ENCODE peak calls at places on chromosomes 6 and 20, in four cellular contexts. One of them, this sample, is unnamed.

GRCh38 chr20:50096237-50096636 is 16.7 kb downstream of the UBE2V1 start:
- DNase-seq in effector memory CD8-positive, alpha-beta T cell: no peak
- DNase-seq in activated CD4-positive, alpha-beta T cell treated with anti-CD3 and anti-CD28 coated beads for 48 hours: no peak
- DNase-seq in EL: no peak
- DNase-seq in this sample: no peak

GRCh38 chr6:158010591-158011477 is 29.2 kb downstream of the SYNJ2 start:
- DNase-seq in activated CD4-positive, alpha-beta T cell treated with anti-CD3 and anti-CD28 coated beads for 48 hours: no peak
- DNase-seq in EL: no peak
- DNase-seq in effector memory CD8-positive, alpha-beta T cell: no peak
- DNase-seq in this sample: peak; percentile 45

GRCh38 chr6:5104667-5105066 is 19.5 kb downstream of the PPP1R3G start:
- DNase-seq in effector memory CD8-positive, alpha-beta T cell: no peak
- DNase-seq in activated CD4-positive, alpha-beta T cell treated with anti-CD3 and anti-CD28 coated beads for 48 hours: no peak
- DNase-seq in EL: no peak
- DNase-seq in this sample: no peak

GRCh38 chr6:142966294-142966693 is 21.3 kb upstream of the HIVEP2 start:
- DNase-seq in EL: no peak
- DNase-seq in effector memory CD8-positive, alpha-beta T cell: no peak
- DNase-seq in activated CD4-positive, alpha-beta T cell treated with anti-CD3 and anti-CD28 coated beads for 48 hours: no peak
- DNase-seq in this sample: no peak

GRCh38 chr6:29847871-29848630 is 20.4 kb downstream of the HLA-G start:
- DNase-seq in effector memory CD8-positive, alpha-beta T cell: peak; percentile 86
- DNase-seq in activated CD4-positive, alpha-beta T cell treated with anti-CD3 and anti-CD28 coated beads for 48 hours: peak; percentile 89
- DNase-seq in EL: peak; percentile 53
- DNase-seq in this sample: peak; percentile 54

GRCh38 chr6:150046943-150047342 is 21.6 kb upstream of the RAET1L start:
- DNase-seq in effector memory CD8-positive, alpha-beta T cell: no peak
- DNase-seq in activated CD4-positive, alpha-beta T cell treated with anti-CD3 and anti-CD28 coated beads for 48 hours: no peak
- DNase-seq in EL: no peak
- DNase-seq in this sample: no peak

GRCh38 chr6:166415306-166415705 is 32.6 kb upstream of the MPC1 start:
- DNase-seq in activated CD4-positive, alpha-beta T cell treated with anti-CD3 and anti-CD28 coated beads for 48 hours: peak; percentile 40
- DNase-seq in EL: no peak
- DNase-seq in effector memory CD8-positive, alpha-beta T cell: peak; percentile 48
- DNase-seq in this sample: no peak

GRCh38 chr6:114785235-114786127 is 442.7 kb upstream of the HS3ST5 start:
- DNase-seq in EL: peak; percentile 53
- DNase-seq in effector memory CD8-positive, alpha-beta T cell: no peak
- DNase-seq in activated CD4-positive, alpha-beta T cell treated with anti-CD3 and anti-CD28 coated beads for 48 hours: no peak
- DNase-seq in this sample: no peak

GRCh38 chr20:48722737-48723191 is 105.0 kb downstream of the PREX1 start:
- DNase-seq in activated CD4-positive, alpha-beta T cell treated with anti-CD3 and anti-CD28 coated beads for 48 hours: no peak
- DNase-seq in EL: no peak
- DNase-seq in effector memory CD8-positive, alpha-beta T cell: no peak
- DNase-seq in this sample: peak; percentile 34

GRCh38 chr6:18742406-18742805 is 355.3 kb downstream of the RNF144B start:
- DNase-seq in effector memory CD8-positive, alpha-beta T cell: no peak
- DNase-seq in activated CD4-positive, alpha-beta T cell treated with anti-CD3 and anti-CD28 coated beads for 48 hours: no peak
- DNase-seq in EL: no peak
- DNase-seq in this sample: no peak

GRCh38 chr20:37584238-37584807 is 56.6 kb upstream of the BLCAP start:
- DNase-seq in activated CD4-positive, alpha-beta T cell treated with anti-CD3 and anti-CD28 coated beads for 48 hours: no peak
- DNase-seq in effector memory CD8-positive, alpha-beta T cell: no peak
- DNase-seq in EL: no peak
- DNase-seq in this sample: no peak

GRCh38 chr6:19231878-19232519 is 605.2 kb upstream of the ID4 start:
- DNase-seq in effector memory CD8-positive, alpha-beta T cell: no peak
- DNase-seq in EL: no peak
- DNase-seq in activated CD4-positive, alpha-beta T cell treated with anti-CD3 and anti-CD28 coated beads for 48 hours: no peak
- DNase-seq in this sample: no peak

GRCh38 chr6:50819906-50820589 is 1.4 kb downstream of the TFAP2B start:
- DNase-seq in activated CD4-positive, alpha-beta T cell treated with anti-CD3 and anti-CD28 coated beads for 48 hours: no peak
- DNase-seq in effector memory CD8-positive, alpha-beta T cell: no peak
- DNase-seq in EL: no peak
- DNase-seq in this sample: no peak

GRCh38 chr20:59333928-59334327 is 33.5 kb downstream of the EDN3 start:
- DNase-seq in activated CD4-positive, alpha-beta T cell treated with anti-CD3 and anti-CD28 coated beads for 48 hours: no peak
- DNase-seq in EL: no peak
- DNase-seq in effector memory CD8-positive, alpha-beta T cell: no peak
- DNase-seq in this sample: no peak

GRCh38 chr6:158377866-158378265 is 65.6 kb downstream of the TULP4 start:
- DNase-seq in activated CD4-positive, alpha-beta T cell treated with anti-CD3 and anti-CD28 coated beads for 48 hours: no peak
- DNase-seq in EL: peak; percentile 53
- DNase-seq in effector memory CD8-positive, alpha-beta T cell: no peak
- DNase-seq in this sample: no peak

GRCh38 chr6:105138141-105138540 is 41.7 kb downstream of the POPDC3 start:
- DNase-seq in activated CD4-positive, alpha-beta T cell treated with anti-CD3 and anti-CD28 coated beads for 48 hours: no peak
- DNase-seq in effector memory CD8-positive, alpha-beta T cell: no peak
- DNase-seq in EL: no peak
- DNase-seq in this sample: no peak

GRCh38 chr6:40585661-40586269 is 1.4 kb downstream of the LRFN2 start:
- DNase-seq in activated CD4-positive, alpha-beta T cell treated with anti-CD3 and anti-CD28 coated beads for 48 hours: no peak
- DNase-seq in effector memory CD8-positive, alpha-beta T cell: no peak
- DNase-seq in EL: no peak
- DNase-seq in this sample: no peak

GRCh38 chr20:57325632-57326356 is 3.8 kb upstream of the SPO11 start:
- DNase-seq in EL: no peak
- DNase-seq in activated CD4-positive, alpha-beta T cell treated with anti-CD3 and anti-CD28 coated beads for 48 hours: no peak
- DNase-seq in effector memory CD8-positive, alpha-beta T cell: no peak
- DNase-seq in this sample: no peak

GRCh38 chr6:87407531-87407895 is 259 bp upstream of the CFAP206 start:
- DNase-seq in activated CD4-positive, alpha-beta T cell treated with anti-CD3 and anti-CD28 coated beads for 48 hours: no peak
- DNase-seq in EL: peak; percentile 57
- DNase-seq in effector memory CD8-positive, alpha-beta T cell: no peak
- DNase-seq in this sample: no peak

GRCh38 chr6:53899512-53899911 is 104.7 kb downstream of the LRRC1 start:
- DNase-seq in EL: no peak
- DNase-seq in effector memory CD8-positive, alpha-beta T cell: no peak
- DNase-seq in activated CD4-positive, alpha-beta T cell treated with anti-CD3 and anti-CD28 coated beads for 48 hours: no peak
- DNase-seq in this sample: no peak

GRCh38 chr6:154227862-154228520 is 128.6 kb downstream of the IPCEF1 start:
- DNase-seq in effector memory CD8-positive, alpha-beta T cell: no peak
- DNase-seq in EL: no peak
- DNase-seq in activated CD4-positive, alpha-beta T cell treated with anti-CD3 and anti-CD28 coated beads for 48 hours: no peak
- DNase-seq in this sample: no peak

GRCh38 chr6:5992551-5993225 is 14.0 kb downstream of the NRN1 start:
- DNase-seq in activated CD4-positive, alpha-beta T cell treated with anti-CD3 and anti-CD28 coated beads for 48 hours: no peak
- DNase-seq in EL: no peak
- DNase-seq in effector memory CD8-positive, alpha-beta T cell: no peak
- DNase-seq in this sample: no peak

GRCh38 chr20:59560588-59561227 is 43.6 kb upstream of the PHACTR3 start:
- DNase-seq in effector memory CD8-positive, alpha-beta T cell: no peak
- DNase-seq in EL: peak; percentile 7
- DNase-seq in activated CD4-positive, alpha-beta T cell treated with anti-CD3 and anti-CD28 coated beads for 48 hours: no peak
- DNase-seq in this sample: peak; percentile 46

GRCh38 chr6:155832596-155832995 is 377.0 kb upstream of the NOX3 start:
- DNase-seq in EL: peak; percentile 43
- DNase-seq in activated CD4-positive, alpha-beta T cell treated with anti-CD3 and anti-CD28 coated beads for 48 hours: no peak
- DNase-seq in effector memory CD8-positive, alpha-beta T cell: no peak
- DNase-seq in this sample: peak; percentile 13

GRCh38 chr6:163863565-163863964 is 449.0 kb downstream of the QKI start:
- DNase-seq in EL: no peak
- DNase-seq in activated CD4-positive, alpha-beta T cell treated with anti-CD3 and anti-CD28 coated beads for 48 hours: no peak
- DNase-seq in effector memory CD8-positive, alpha-beta T cell: no peak
- DNase-seq in this sample: no peak

GRCh38 chr6:88031550-88031949 is 16.1 kb upstream of the SPACA1 start:
- DNase-seq in activated CD4-positive, alpha-beta T cell treated with anti-CD3 and anti-CD28 coated beads for 48 hours: no peak
- DNase-seq in EL: no peak
- DNase-seq in effector memory CD8-positive, alpha-beta T cell: no peak
- DNase-seq in this sample: no peak

This sample was measured in HepG2.